ENCODE peak calls at places on chromosomes 3 and 15, in six cellular contexts. B is activated naive CD4-positive, alpha-beta T cell; Q is stimulated activated CD4-positive, alpha-beta T cell treated with anti-CD3 and anti-CD28 coated beads, Interleukin-12 subunit alpha, Interleukin-12 subunit beta, amount 100 ng/mL, for 48 hours; Z is NCI-H1105; Y is lung; U is HTR-8/SVneo. V is an unnamed sample.

GRCh38 chr3:59654953-59655430 is 605.2 kb upstream of the CFAP20DC start:
- DNase-seq in B (no peak), Q (no peak), Z (no peak), Y (no peak), U (no peak), V (no peak)

GRCh38 chr3:173467501-173467900 is 70.0 kb downstream of the NLGN1 start:
- DNase-seq in B (no peak), Q (no peak), Z (no peak), Y (no peak), U (no peak), V (no peak)

GRCh38 chr15:51816615-51817014 is 12.8 kb upstream of the TMOD3 start:
- DNase-seq in B (no peak), Q (no peak), Z (no peak), Y (no peak), U (no peak), V (peak; percentile 23)

GRCh38 chr15:31316135-31316795 is 10.4 kb upstream of the KLF13 start:
- DNase-seq in B (no peak), Q (no peak), Z (no peak), Y (no peak), U (no peak), V (no peak)

GRCh38 chr3:100902572-100902971 is 90.6 kb downstream of the ABI3BP start:
- DNase-seq in B (no peak), Q (no peak), Z (no peak), Y (no peak), U (peak; percentile 23), V (no peak)

GRCh38 chr3:131142580-131142979 is 115.9 kb downstream of the NEK11 start:
- DNase-seq in B (no peak), Q (no peak), Z (no peak), Y (no peak), U (no peak), V (no peak)

GRCh38 chr3:195751584-195751983 is 30.8 kb downstream of the MUC20 start:
- DNase-seq in B (no peak), Q (no peak), Z (no peak), Y (no peak), U (no peak), V (peak; percentile 71)

GRCh38 chr15:45993072-45993471 is 358.2 kb downstream of the SQOR start:
- DNase-seq in B (no peak), Q (no peak), Z (no peak), Y (no peak), U (no peak), V (no peak)

GRCh38 chr15:62999923-63000484 is 42.5 kb upstream of the TPM1 start:
- DNase-seq in B (no peak), Q (no peak), Z (no peak), Y (no peak), U (no peak), V (no peak)

GRCh38 chr15:22873204-22873701 is 34.8 kb downstream of the NIPA2 start:
- DNase-seq in B (no peak), Q (no peak), Z (no peak), Y (no peak), U (peak; percentile 30), V (peak; percentile 33)

GRCh38 chr3:182628531-182628930 is 164.8 kb upstream of the ATP11B start:
- DNase-seq in B (no peak), Q (no peak), Z (no peak), Y (no peak), U (no peak), V (no peak)

GRCh38 chr3:22685598-22685997 is 517.5 kb upstream of the UBE2E2 start:
- DNase-seq in B (no peak), Q (no peak), Z (no peak), Y (no peak), U (no peak), V (peak; percentile 19)

GRCh38 chr15:98582900-98583554 is 65.3 kb upstream of the IGF1R start:
- DNase-seq in B (no peak), Q (no peak), Z (no peak), Y (no peak), U (no peak), V (no peak)

GRCh38 chr3:72346526-72346926 is 501.7 kb downstream of the SHQ1 start:
- DNase-seq in B (no peak), Q (no peak), Z (no peak), Y (no peak), U (peak; percentile 64), V (no peak)

GRCh38 chr3:54709785-54710184 is 218.1 kb downstream of the LRTM1 start:
- DNase-seq in B (no peak), Q (no peak), Z (no peak), Y (no peak), U (no peak), V (no peak)

GRCh38 chr3:18806633-18807032 is 341.7 kb upstream of the KCNH8 start:
- DNase-seq in B (no peak), Q (no peak), Z (no peak), Y (no peak), U (no peak), V (no peak)

GRCh38 chr3:112357888-112358287 is 24.9 kb downstream of the CD200 start:
- DNase-seq in B (no peak), Q (no peak), Z (no peak), Y (no peak), U (no peak), V (no peak)

GRCh38 chr3:113214917-113215595 is 3.7 kb downstream of the BOC start:
- DNase-seq in B (no peak), Q (no peak), Z (no peak), Y (no peak), U (no peak), V (no peak)

GRCh38 chr15:69484837-69485236 is 32.2 kb downstream of the RPLP1 start:
- DNase-seq in B (no peak), Q (no peak), Z (no peak), Y (no peak), U (no peak), V (no peak)

GRCh38 chr3:194995334-194995733 is 275.6 kb downstream of the XXYLT1 start:
- DNase-seq in B (no peak), Q (no peak), Z (no peak), Y (no peak), U (no peak), V (peak; percentile 50)

GRCh38 chr3:117995795-117996194 is 1038.9 kb downstream of the IGSF11 start:
- DNase-seq in B (no peak), Q (no peak), Z (peak; percentile 19), Y (no peak), U (no peak), V (no peak)

GRCh38 chr3:188097786-188098185 is 56.2 kb upstream of the LPP start:
- DNase-seq in B (no peak), Q (no peak), Z (no peak), Y (no peak), U (no peak), V (no peak)

GRCh38 chr15:81224232-81224631 is 27.6 kb downstream of the IL16 start:
- DNase-seq in B (no peak), Q (no peak), Z (no peak), Y (no peak), U (no peak), V (no peak)

GRCh38 chr3:33044676-33045075 is 52.3 kb downstream of the GLB1 start:
- DNase-seq in B (no peak), Q (no peak), Z (no peak), Y (no peak), U (no peak), V (no peak)

GRCh38 chr3:189685854-189686253 is 54.7 kb downstream of the TP63 start:
- DNase-seq in B (no peak), Q (no peak), Z (no peak), Y (no peak), U (peak; percentile 9), V (no peak)

GRCh38 chr3:33424606-33425453 is 15.4 kb downstream of the UBP1 start:
- DNase-seq in B (no peak), Q (no peak), Z (no peak), Y (no peak), U (no peak), V (no peak)

GRCh38 chr15:100211855-100212850 is 129.6 kb downstream of the ADAMTS17 start:
- DNase-seq in B (no peak), Q (no peak), Z (no peak), Y (no peak), U (no peak), V (peak; percentile 76)

GRCh38 chr15:60370804-60371700 is 26.7 kb downstream of the ANXA2 start:
- DNase-seq in B (no peak), Q (no peak), Z (no peak), Y (peak; percentile 62), U (peak; percentile 82), V (no peak)

GRCh38 chr3:142857056-142857455 is 31.8 kb downstream of the PCOLCE2 start:
- DNase-seq in B (no peak), Q (no peak), Z (peak; percentile 54), Y (no peak), U (peak; percentile 7), V (peak; percentile 47)

GRCh38 chr3:53068176-53068575 is 22.3 kb upstream of the SFMBT1 start:
- DNase-seq in B (no peak), Q (no peak), Z (no peak), Y (no peak), U (no peak), V (no peak)

GRCh38 chr3:186209810-186210752 is 101.2 kb upstream of the ETV5 start:
- DNase-seq in B (no peak), Q (no peak), Z (peak; percentile 92), Y (no peak), U (peak; percentile 17), V (no peak)

GRCh38 chr3:49998326-49998725 is 58.4 kb downstream of the RBM6 start:
- DNase-seq in B (no peak), Q (no peak), Z (no peak), Y (no peak), U (peak; percentile 22), V (peak; percentile 1)

GRCh38 chr3:60403866-60404265 is 847.4 kb downstream of the FHIT start:
- DNase-seq in B (no peak), Q (no peak), Z (no peak), Y (no peak), U (no peak), V (no peak)

GRCh38 chr3:25156526-25157075 is 271.5 kb upstream of the RARB start:
- DNase-seq in B (no peak), Q (no peak), Z (no peak), Y (no peak), U (peak; percentile 58), V (peak; percentile 32)

GRCh38 chr3:179098388-179099077 is 26.9 kb upstream of the ZMAT3 start:
- DNase-seq in B (no peak), Q (no peak), Z (no peak), Y (no peak), U (peak; percentile 64), V (no peak)

GRCh38 chr15:62549345-62549970 is 384.4 kb upstream of the C2CD4B start:
- DNase-seq in B (no peak), Q (no peak), Z (no peak), Y (no peak), U (no peak), V (peak; percentile 48)

GRCh38 chr15:78290222-78290621 is 9.2 kb downstream of the SKIC8 start:
- DNase-seq in B (no peak), Q (no peak), Z (no peak), Y (no peak), U (no peak), V (no peak)

GRCh38 chr15:73324496-73325170 is 44.1 kb downstream of the HCN4 start:
- DNase-seq in B (no peak), Q (no peak), Z (no peak), Y (no peak), U (no peak), V (no peak)

GRCh38 chr3:127131625-127132170 is 61.2 kb upstream of the PRR23E start:
- DNase-seq in B (no peak), Q (no peak), Z (no peak), Y (no peak), U (no peak), V (no peak)

V was measured in Caco-2.